ENCODE peak calls at places on chromosomes 11 and 22, in ten cellular contexts. One of them, this sample, is unnamed.

GRCh38 chr11:20116825-20117224 is 43.5 kb downstream of the DBX1 start:
- DNase-seq in T1000: no peak
- DNase-seq in stimulated activated naive CD4-positive, alpha-beta T cell: no peak
- DNase-seq in keratinocyte: no peak
- DNase-seq in HTR-8/SVneo: no peak
- DNase-seq in frontal cortex: no peak
- DNase-seq in Peyer's patch: no peak
- DNase-seq in colonic mucosa: no peak
- DNase-seq in AG04450: no peak
- DNase-seq in cardiac muscle cell: no peak
- DNase-seq in this sample: no peak

GRCh38 chr11:121841487-121842167 is 274.4 kb downstream of the BLID start:
- DNase-seq in cardiac muscle cell: no peak
- DNase-seq in Peyer's patch: no peak
- DNase-seq in colonic mucosa: no peak
- DNase-seq in AG04450: peak; percentile 71
- DNase-seq in stimulated activated naive CD4-positive, alpha-beta T cell: no peak
- DNase-seq in keratinocyte: no peak
- DNase-seq in frontal cortex: no peak
- DNase-seq in T1000: no peak
- DNase-seq in HTR-8/SVneo: peak; percentile 17
- DNase-seq in this sample: peak; percentile 84

GRCh38 chr11:75334402-75334891 is 17.0 kb downstream of the ARRB1 start:
- DNase-seq in AG04450: no peak
- DNase-seq in colonic mucosa: no peak
- DNase-seq in stimulated activated naive CD4-positive, alpha-beta T cell: no peak
- DNase-seq in T1000: no peak
- DNase-seq in frontal cortex: no peak
- DNase-seq in cardiac muscle cell: no peak
- DNase-seq in HTR-8/SVneo: no peak
- DNase-seq in Peyer's patch: no peak
- DNase-seq in keratinocyte: no peak
- DNase-seq in this sample: no peak

GRCh38 chr22:38017272-38017920 is 33.0 kb upstream of the SOX10 start:
- DNase-seq in cardiac muscle cell: no peak
- DNase-seq in frontal cortex: peak; percentile 69
- DNase-seq in Peyer's patch: peak; percentile 66
- DNase-seq in colonic mucosa: peak; percentile 76
- DNase-seq in keratinocyte: no peak
- DNase-seq in stimulated activated naive CD4-positive, alpha-beta T cell: no peak
- DNase-seq in T1000: no peak
- DNase-seq in AG04450: no peak
- DNase-seq in HTR-8/SVneo: no peak
- DNase-seq in this sample: peak; percentile 62

GRCh38 chr11:102345923-102346322 is 1.1 kb upstream of the BIRC2 start:
- DNase-seq in HTR-8/SVneo: peak; percentile 56
- DNase-seq in stimulated activated naive CD4-positive, alpha-beta T cell: no peak
- DNase-seq in AG04450: no peak
- DNase-seq in cardiac muscle cell: no peak
- DNase-seq in T1000: no peak
- DNase-seq in colonic mucosa: no peak
- DNase-seq in Peyer's patch: no peak
- DNase-seq in frontal cortex: no peak
- DNase-seq in keratinocyte: no peak
- DNase-seq in this sample: peak; percentile 2

GRCh38 chr11:86397351-86397750 is 22.7 kb downstream of the CCDC81 start:
- DNase-seq in HTR-8/SVneo: no peak
- DNase-seq in T1000: no peak
- DNase-seq in cardiac muscle cell: no peak
- DNase-seq in colonic mucosa: no peak
- DNase-seq in stimulated activated naive CD4-positive, alpha-beta T cell: no peak
- DNase-seq in Peyer's patch: no peak
- DNase-seq in keratinocyte: no peak
- DNase-seq in AG04450: no peak
- DNase-seq in frontal cortex: no peak
- DNase-seq in this sample: no peak

GRCh38 chr11:29507381-29507780 is 509.4 kb downstream of the KCNA4 start:
- DNase-seq in cardiac muscle cell: no peak
- DNase-seq in T1000: no peak
- DNase-seq in AG04450: no peak
- DNase-seq in HTR-8/SVneo: no peak
- DNase-seq in colonic mucosa: no peak
- DNase-seq in stimulated activated naive CD4-positive, alpha-beta T cell: no peak
- DNase-seq in Peyer's patch: no peak
- DNase-seq in frontal cortex: no peak
- DNase-seq in keratinocyte: no peak
- DNase-seq in this sample: no peak

GRCh38 chr11:131595812-131596211 is 225.4 kb downstream of the NTM start:
- DNase-seq in Peyer's patch: no peak
- DNase-seq in cardiac muscle cell: no peak
- DNase-seq in AG04450: no peak
- DNase-seq in stimulated activated naive CD4-positive, alpha-beta T cell: no peak
- DNase-seq in HTR-8/SVneo: no peak
- DNase-seq in frontal cortex: no peak
- DNase-seq in T1000: no peak
- DNase-seq in keratinocyte: no peak
- DNase-seq in colonic mucosa: no peak
- DNase-seq in this sample: no peak

GRCh38 chr11:64747961-64748715 is 4.2 kb upstream of the RASGRP2 start:
- DNase-seq in HTR-8/SVneo: no peak
- DNase-seq in T1000: no peak
- DNase-seq in frontal cortex: no peak
- DNase-seq in colonic mucosa: no peak
- DNase-seq in Peyer's patch: no peak
- DNase-seq in stimulated activated naive CD4-positive, alpha-beta T cell: no peak
- DNase-seq in keratinocyte: no peak
- DNase-seq in AG04450: peak; percentile 8
- DNase-seq in cardiac muscle cell: no peak
- DNase-seq in this sample: peak; percentile 84

GRCh38 chr11:121391914-121392313 is 60.2 kb upstream of the SORL1 start:
- DNase-seq in colonic mucosa: peak; percentile 92
- DNase-seq in HTR-8/SVneo: no peak
- DNase-seq in stimulated activated naive CD4-positive, alpha-beta T cell: no peak
- DNase-seq in cardiac muscle cell: no peak
- DNase-seq in T1000: no peak
- DNase-seq in AG04450: no peak
- DNase-seq in frontal cortex: no peak
- DNase-seq in keratinocyte: peak; percentile 7
- DNase-seq in Peyer's patch: peak; percentile 84
- DNase-seq in this sample: no peak

This sample was measured in AG08395.